ENCODE peak calls at places on chromosomes 2 and 18, in five cellular contexts. One of them, this sample, is unnamed. For H3K9me3, the result is how much of the 10 kb centered on the place peaks cover.

GRCh38 chr2:213152888-213153287 is 1.5 kb upstream of the IKZF2 start:
- DNase-seq in testis: no peak
- DNase-seq in adrenal gland: no peak
- DNase-seq in left ventricle myocardium inferior: no peak
- DNase-seq in colonic mucosa: no peak
- DNase-seq in this sample: no peak

GRCh38 chr2:58571181-58571852 is 330.2 kb upstream of the FANCL start:
- DNase-seq in adrenal gland: peak
- DNase-seq in testis: peak
- DNase-seq in colonic mucosa: peak
- DNase-seq in left ventricle myocardium inferior: no peak
- DNase-seq in this sample: peak

GRCh38 chr2:176753205-176753604 is 459.4 kb upstream of the HNRNPA3 start:
- DNase-seq in adrenal gland: no peak
- DNase-seq in colonic mucosa: no peak
- DNase-seq in testis: no peak
- DNase-seq in left ventricle myocardium inferior: no peak
- DNase-seq in this sample: no peak

GRCh38 chr2:241818229-241818942 is 9.4 kb downstream of the NEU4 start:
- DNase-seq in adrenal gland: no peak
- DNase-seq in testis: peak
- DNase-seq in left ventricle myocardium inferior: no peak
- DNase-seq in colonic mucosa: no peak
- DNase-seq in this sample: no peak

GRCh38 chr2:37721219-37721600 is 49.8 kb upstream of the CDC42EP3 start:
- DNase-seq in adrenal gland: no peak
- DNase-seq in colonic mucosa: no peak
- DNase-seq in testis: no peak
- DNase-seq in left ventricle myocardium inferior: no peak
- DNase-seq in this sample: no peak

GRCh38 chr2:36318547-36318946 is 37.0 kb upstream of the CRIM1 start:
- DNase-seq in adrenal gland: no peak
- DNase-seq in colonic mucosa: no peak
- DNase-seq in left ventricle myocardium inferior: no peak
- DNase-seq in testis: no peak
- DNase-seq in this sample: no peak

GRCh38 chr18:1483386-1483785 is 578.7 kb downstream of the ADCYAP1 start:
- DNase-seq in testis: no peak
- DNase-seq in colonic mucosa: no peak
- DNase-seq in left ventricle myocardium inferior: no peak
- DNase-seq in adrenal gland: no peak
- DNase-seq in this sample: no peak

GRCh38 chr2:7492719-7493118 is 575.5 kb downstream of the RNF144A start:
- DNase-seq in left ventricle myocardium inferior: no peak
- DNase-seq in colonic mucosa: no peak
- DNase-seq in adrenal gland: no peak
- DNase-seq in testis: no peak
- DNase-seq in this sample: no peak

GRCh38 chr2:69755862-69756467 is 14.0 kb downstream of the ANXA4 start:
- DNase-seq in testis: no peak
- DNase-seq in adrenal gland: no peak
- DNase-seq in left ventricle myocardium inferior: no peak
- DNase-seq in colonic mucosa: peak
- DNase-seq in this sample: no peak

GRCh38 chr2:155456222-155456621 is 757.7 kb downstream of the KCNJ3 start:
- DNase-seq in colonic mucosa: no peak
- DNase-seq in testis: no peak
- DNase-seq in adrenal gland: no peak
- DNase-seq in left ventricle myocardium inferior: no peak
- DNase-seq in this sample: no peak

GRCh38 chr2:34736482-34736881 is 1137.4 kb upstream of the FAM98A start:
- DNase-seq in left ventricle myocardium inferior: no peak
- DNase-seq in colonic mucosa: no peak
- DNase-seq in testis: no peak
- DNase-seq in adrenal gland: no peak
- DNase-seq in this sample: no peak

GRCh38 chr18:30971338-30971956 is 71.1 kb downstream of the DSC3 start:
- DNase-seq in adrenal gland: no peak
- DNase-seq in testis: no peak
- DNase-seq in colonic mucosa: no peak
- DNase-seq in left ventricle myocardium inferior: no peak
- DNase-seq in this sample: no peak

GRCh38 chr18:72233106-72233505 is 311.0 kb downstream of the CBLN2 start:
- DNase-seq in adrenal gland: no peak
- DNase-seq in testis: no peak
- DNase-seq in colonic mucosa: no peak
- DNase-seq in left ventricle myocardium inferior: no peak
- DNase-seq in this sample: no peak

DNA sequence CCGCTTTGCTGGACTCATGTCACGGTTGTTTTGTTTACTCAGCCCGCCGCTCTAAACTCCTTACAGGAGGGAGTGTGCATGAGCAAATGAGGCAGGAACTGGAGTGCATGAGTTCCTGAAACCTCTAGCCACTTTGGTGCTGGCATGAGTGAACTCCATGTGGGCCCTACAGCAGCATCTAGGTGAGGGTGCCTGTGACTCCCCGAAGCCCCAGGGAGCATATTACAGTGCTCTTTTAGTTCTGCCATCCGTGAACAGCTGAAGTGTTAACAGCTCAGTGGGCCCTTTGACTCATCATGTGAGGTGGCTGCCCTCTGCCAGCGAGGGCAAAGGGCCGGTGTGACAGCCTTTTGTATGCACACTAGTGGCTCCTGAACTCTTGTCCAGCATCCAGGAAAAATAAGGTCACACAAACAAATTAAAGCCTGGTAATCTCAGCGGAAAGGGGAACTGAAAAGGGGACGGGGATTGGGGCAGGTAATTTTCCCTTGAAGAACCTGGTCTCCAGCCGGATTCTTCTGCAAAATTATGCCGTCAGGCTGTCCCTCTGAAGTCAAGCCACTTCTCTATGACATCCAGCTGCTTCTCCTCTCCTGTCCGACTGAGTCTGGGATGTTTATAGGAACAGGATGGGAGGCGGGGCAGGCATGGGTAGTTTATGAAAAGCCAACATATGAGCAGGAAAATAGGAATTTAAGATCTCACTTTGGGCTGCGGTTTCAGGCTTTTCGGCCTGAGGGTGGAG is 1668.6 kb downstream of the SUCLG1 start:
- DNase-seq in adrenal gland: no peak
- DNase-seq in colonic mucosa: no peak
- DNase-seq in testis: no peak
- DNase-seq in left ventricle myocardium inferior: no peak
- DNase-seq in this sample: no peak
- H3K9me3 ChIP-seq in adrenal gland: under half
- H3K9me3 ChIP-seq in colonic mucosa: under half
- H3K9me3 ChIP-seq in testis: under half
- H3K9me3 ChIP-seq in left ventricle myocardium inferior: under half
- H3K9me3 ChIP-seq in this sample: under half

DNA sequence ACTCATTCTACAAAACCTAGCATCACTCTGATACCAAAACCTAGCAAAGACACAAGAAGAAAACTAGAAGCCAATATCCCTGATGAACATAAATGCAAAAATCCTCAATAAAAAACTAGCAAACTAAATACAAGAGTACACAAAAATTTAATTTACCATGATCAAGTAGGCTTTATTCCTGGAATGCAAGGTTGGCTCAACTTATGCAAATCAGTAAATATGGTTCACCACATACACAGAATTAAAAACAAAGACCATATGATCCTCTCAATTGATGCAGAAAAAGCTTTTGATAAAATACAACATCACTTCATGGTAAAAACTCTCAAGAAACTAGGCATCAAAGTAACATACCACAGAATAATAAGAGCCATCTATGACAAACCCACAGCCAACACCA is 188.3 kb downstream of the ETAA1 start:
- DNase-seq in testis: no peak
- DNase-seq in left ventricle myocardium inferior: no peak
- DNase-seq in colonic mucosa: no peak
- DNase-seq in adrenal gland: no peak
- DNase-seq in this sample: no peak
- H3K9me3 ChIP-seq in testis: under half
- H3K9me3 ChIP-seq in left ventricle myocardium inferior: half or more
- H3K9me3 ChIP-seq in colonic mucosa: under half
- H3K9me3 ChIP-seq in adrenal gland: under half
- H3K9me3 ChIP-seq in this sample: under half

DNA sequence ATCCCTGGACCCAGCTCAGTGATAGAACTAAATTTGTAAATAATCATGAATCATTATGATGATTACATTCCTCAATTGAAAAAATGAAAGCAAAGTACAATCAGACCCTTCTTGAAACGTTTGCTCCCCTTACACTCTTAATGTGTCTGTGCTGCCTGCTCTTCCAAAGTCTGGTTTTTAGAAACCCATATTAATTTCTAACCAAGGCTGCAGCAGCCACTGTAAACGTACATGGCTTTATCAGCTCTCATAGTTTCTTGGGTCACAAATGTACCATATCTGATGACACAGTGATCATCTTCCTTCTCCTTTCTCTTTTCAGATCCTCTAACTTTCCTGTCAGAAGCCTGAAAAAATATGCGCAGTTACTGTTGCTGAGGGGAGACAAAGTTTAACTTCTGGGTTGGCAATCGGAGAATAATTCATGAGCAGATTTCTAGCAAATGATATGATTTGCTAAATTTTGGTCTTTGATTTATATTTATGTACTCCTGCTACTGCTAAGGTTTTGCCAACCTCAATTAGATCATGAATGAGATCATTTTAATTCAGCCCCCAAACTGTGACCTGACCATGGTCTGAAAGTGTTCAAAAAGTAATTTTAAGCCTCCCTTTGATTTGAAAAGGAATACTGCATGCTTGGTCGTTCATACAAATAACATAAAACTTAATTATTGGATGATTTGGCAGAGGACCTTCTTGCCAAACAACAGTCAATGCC is 12.3 kb downstream of the ZEB2 start:
- DNase-seq in adrenal gland: no peak
- DNase-seq in left ventricle myocardium inferior: no peak
- DNase-seq in testis: no peak
- DNase-seq in colonic mucosa: no peak
- DNase-seq in this sample: no peak
- H3K9me3 ChIP-seq in adrenal gland: under half
- H3K9me3 ChIP-seq in left ventricle myocardium inferior: under half
- H3K9me3 ChIP-seq in testis: under half
- H3K9me3 ChIP-seq in colonic mucosa: under half
- H3K9me3 ChIP-seq in this sample: under half

DNA sequence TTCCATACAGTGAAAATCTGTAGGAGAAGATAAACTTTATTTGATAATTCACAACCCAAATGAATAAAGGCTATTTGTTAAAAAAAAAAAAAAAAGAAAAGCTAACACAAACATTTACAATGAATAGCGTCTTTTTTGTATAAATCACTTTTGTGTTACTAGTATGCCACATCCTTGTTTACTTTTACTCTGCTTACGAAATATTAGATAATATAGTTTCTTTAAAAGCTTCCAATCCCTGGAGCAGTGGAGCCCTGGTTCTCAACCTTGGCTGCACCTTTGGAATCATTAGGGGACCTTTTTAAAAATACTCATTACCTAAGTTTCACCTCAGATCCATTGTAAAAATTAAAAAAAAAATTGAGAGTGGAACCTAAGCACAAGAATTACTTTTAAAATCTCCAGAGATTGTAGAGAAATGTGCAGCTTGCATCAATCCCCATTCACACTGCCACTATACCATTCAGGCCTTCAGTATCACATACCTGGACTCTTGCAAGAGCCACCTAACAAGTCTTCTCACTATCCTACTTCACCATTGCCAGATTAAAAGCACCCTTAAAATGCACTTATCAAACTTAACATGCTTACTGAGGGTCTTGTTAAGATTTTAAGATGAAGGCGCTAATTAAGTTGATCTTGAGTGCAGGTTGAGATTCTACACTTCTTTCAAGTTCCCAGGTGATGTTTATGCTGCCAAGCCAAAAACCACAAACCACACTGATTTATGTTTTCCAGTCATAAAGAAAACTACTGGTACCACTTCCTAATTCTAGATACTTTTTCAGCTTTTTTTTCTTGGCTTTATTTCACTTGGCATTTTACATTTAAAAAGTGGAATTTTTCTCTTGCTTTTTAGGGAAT is 59.7 kb upstream of the ZC3H15 start:
- DNase-seq in adrenal gland: no peak
- DNase-seq in colonic mucosa: no peak
- DNase-seq in testis: no peak
- DNase-seq in left ventricle myocardium inferior: no peak
- DNase-seq in this sample: peak
- H3K9me3 ChIP-seq in adrenal gland: under half
- H3K9me3 ChIP-seq in colonic mucosa: under half
- H3K9me3 ChIP-seq in testis: under half
- H3K9me3 ChIP-seq in left ventricle myocardium inferior: under half
- H3K9me3 ChIP-seq in this sample: under half

GRCh38 chr2:160225722-160226121 is 25.6 kb upstream of the ITGB6 start:
- DNase-seq in colonic mucosa: no peak
- DNase-seq in adrenal gland: no peak
- DNase-seq in testis: peak
- DNase-seq in left ventricle myocardium inferior: no peak
- DNase-seq in this sample: no peak
- H3K9me3 ChIP-seq in colonic mucosa: under half
- H3K9me3 ChIP-seq in adrenal gland: under half
- H3K9me3 ChIP-seq in testis: under half
- H3K9me3 ChIP-seq in left ventricle myocardium inferior: under half
- H3K9me3 ChIP-seq in this sample: under half

GRCh38 chr2:115999039-115999438 is 1556.6 kb downstream of the DPP10 start:
- DNase-seq in adrenal gland: no peak
- DNase-seq in testis: no peak
- DNase-seq in colonic mucosa: no peak
- DNase-seq in left ventricle myocardium inferior: no peak
- DNase-seq in this sample: no peak
- H3K9me3 ChIP-seq in adrenal gland: under half
- H3K9me3 ChIP-seq in testis: under half
- H3K9me3 ChIP-seq in colonic mucosa: under half
- H3K9me3 ChIP-seq in left ventricle myocardium inferior: under half
- H3K9me3 ChIP-seq in this sample: under half